ENCODE peak calls at places on chromosomes 5 and 9, in eight cellular contexts. D, W, G, K, R, Q, X and E are unnamed samples. For H3K4me1 and H3K9me3, the result is how much of the 10 kb centered on the place peaks cover.

GRCh38 chr5:32645246-32645645 is 59.9 kb downstream of the SUB1 start:
- DNase-seq in D (no peak), W (no peak), G (no peak), K (no peak), R (no peak), Q (no peak), X (no peak), E (no peak)

GRCh38 chr5:99156688-99157087 is 227.9 kb upstream of the CHD1 start:
- DNase-seq in D (no peak), W (no peak), G (no peak), K (no peak), R (no peak), Q (no peak), X (no peak), E (no peak)

GRCh38 chr5:165735388-165735787 is 2230.0 kb downstream of the MAT2B start:
- DNase-seq in D (no peak), W (no peak), G (no peak), K (no peak), R (no peak), Q (no peak), X (no peak), E (no peak)

GRCh38 chr5:5648694-5649093 is 226.2 kb downstream of the ICE1 start:
- DNase-seq in D (no peak), W (no peak), G (no peak), K (no peak), R (no peak), Q (no peak), X (no peak), E (no peak)

GRCh38 chr5:180396931-180397330 is 43.8 kb upstream of the GFPT2 start:
- DNase-seq in D (no peak), W (no peak), G (no peak), K (no peak), R (no peak), Q (no peak), X (no peak), E (no peak)

GRCh38 chr9:137085918-137086530 is 761 bp upstream of the MAN1B1 start:
- DNase-seq in D (peak), W (peak), G (no peak), K (peak), R (no peak), Q (peak), X (no peak), E (peak)

GRCh38 chr9:76181020-76181641 is 213.1 kb downstream of the RFK start:
- DNase-seq in D (no peak), W (no peak), G (peak), K (no peak), R (no peak), Q (no peak), X (no peak), E (no peak)

GRCh38 chr5:180769821-180770220 is 30.0 kb upstream of the OR2Y1 start:
- DNase-seq in D (no peak), W (no peak), G (no peak), K (no peak), R (no peak), Q (no peak), X (no peak), E (no peak)

GRCh38 chr5:157608972-157609565 is 33.5 kb upstream of the ADAM19 start:
- DNase-seq in D (no peak), W (no peak), G (no peak), K (no peak), R (no peak), Q (no peak), X (no peak), E (no peak)

GRCh38 chr9:126499911-126500599 is 113.7 kb upstream of the LMX1B start:
- DNase-seq in D (no peak), W (peak), G (no peak), K (no peak), R (no peak), Q (no peak), X (no peak), E (no peak)

GRCh38 chr5:176359658-176360057 is 1.9 kb downstream of the KIAA1191 start:
- DNase-seq in D (no peak), W (no peak), G (no peak), K (no peak), R (no peak), Q (no peak), X (no peak), E (no peak)

GRCh38 chr5:153753645-153754432 is 263.4 kb downstream of the GRIA1 start:
- DNase-seq in D (no peak), W (no peak), G (no peak), K (no peak), R (no peak), Q (no peak), X (no peak), E (no peak)

GRCh38 chr5:54894957-54895815 is 90.2 kb downstream of the ESM1 start:
- DNase-seq in D (no peak), W (no peak), G (no peak), K (no peak), R (no peak), Q (no peak), X (no peak), E (no peak)

GRCh38 chr5:176812269-176813259 is 2.2 kb downstream of the UNC5A start:
- DNase-seq in D (peak), W (no peak), G (no peak), K (peak), R (no peak), Q (no peak), X (no peak), E (peak)

GRCh38 chr9:89929315-89929714 is 324.5 kb downstream of the GADD45G start:
- DNase-seq in D (no peak), W (no peak), G (no peak), K (no peak), R (no peak), Q (no peak), X (no peak), E (no peak)

GRCh38 chr5:151657105-151657504 is 29.6 kb downstream of the SPARC start:
- DNase-seq in D (no peak), W (no peak), G (no peak), K (no peak), R (no peak), Q (no peak), X (no peak), E (no peak)

GRCh38 chr5:1723476-1723875 is 76.2 kb downstream of the MRPL36 start:
- DNase-seq in D (no peak), W (no peak), G (no peak), K (peak), R (no peak), Q (no peak), X (no peak), E (no peak)

GRCh38 chr5:16090270-16090669 is 89.3 kb downstream of the MARCHF11 start:
- DNase-seq in D (no peak), W (no peak), G (no peak), K (no peak), R (no peak), Q (no peak), X (no peak), E (no peak)

GRCh38 chr5:134979416-134979815 is 11.7 kb downstream of the CATSPER3 start:
- DNase-seq in D (no peak), W (no peak), G (no peak), K (no peak), R (no peak), Q (no peak), X (no peak), E (no peak)

GRCh38 chr9:75941577-75942311 is 51.3 kb downstream of the PCSK5 start:
- DNase-seq in D (no peak), W (no peak), G (no peak), K (no peak), R (no peak), Q (no peak), X (no peak), E (peak)

GRCh38 chr9:94156549-94157407 is 72.5 kb downstream of the PTPDC1 start:
- DNase-seq in D (no peak), W (peak), G (no peak), K (peak), R (no peak), Q (peak), X (no peak), E (peak)

GRCh38 chr5:159262472-159262858 is 625 bp upstream of the UBLCP1 start:
- DNase-seq in D (no peak), W (no peak), G (peak), K (no peak), R (no peak), Q (no peak), X (no peak), E (no peak)

GRCh38 chr5:40428129-40428528 is 251.6 kb upstream of the PTGER4 start:
- DNase-seq in D (no peak), W (no peak), G (no peak), K (no peak), R (no peak), Q (no peak), X (no peak), E (peak)

GRCh38 chr9:113562653-113563381 is 99.3 kb downstream of the RGS3 start:
- DNase-seq in D (no peak), W (peak), G (no peak), K (peak), R (no peak), Q (no peak), X (no peak), E (peak)

GRCh38 chr5:14665110-14665822 is 748 bp downstream of the OTULIN start:
- DNase-seq in D (peak), W (peak), G (no peak), K (peak), R (no peak), Q (peak), X (no peak), E (peak)

GRCh38 chr5:110441035-110441434 is 285.4 kb downstream of the TMEM232 start:
- DNase-seq in D (peak), W (no peak), G (peak), K (no peak), R (no peak), Q (no peak), X (no peak), E (no peak)

GRCh38 chr5:108726446-108727091 is 21.1 kb upstream of the FER start:
- DNase-seq in D (no peak), W (no peak), G (no peak), K (no peak), R (no peak), Q (no peak), X (no peak), E (no peak)

GRCh38 chr9:90175257-90175656 is 467.4 kb downstream of the DIRAS2 start:
- DNase-seq in D (no peak), W (no peak), G (no peak), K (no peak), R (no peak), Q (no peak), X (no peak), E (no peak)

GRCh38 chr5:120527251-120527650 is 63.2 kb downstream of the PRR16 start:
- DNase-seq in D (peak), W (no peak), G (no peak), K (no peak), R (no peak), Q (no peak), X (no peak), E (no peak)

GRCh38 chr5:132428811-132429440 is 59.4 kb downstream of the SLC22A5 start:
- DNase-seq in D (no peak), W (no peak), G (no peak), K (no peak), R (no peak), Q (no peak), X (no peak), E (no peak)

GRCh38 chr9:629136-629535 is 212.4 kb upstream of the DMRT1 start:
- DNase-seq in D (no peak), W (no peak), G (no peak), K (no peak), R (no peak), Q (no peak), X (no peak), E (no peak)

GRCh38 chr5:172731286-172732073 is 39.5 kb downstream of the DUSP1 start:
- DNase-seq in D (no peak), W (no peak), G (peak), K (peak), R (no peak), Q (peak), X (no peak), E (no peak)

GRCh38 chr5:140875085-140876065 is at the start of gene PCDHA12:
- DNase-seq in D (peak), W (no peak), G (no peak), K (no peak), R (no peak), Q (no peak), X (no peak), E (no peak)

GRCh38 chr5:142976861-142977260 is 206.7 kb downstream of the ARHGAP26 start:
- DNase-seq in D (no peak), W (no peak), G (no peak), K (no peak), R (no peak), Q (no peak), X (no peak), E (peak)

GRCh38 chr5:142977363-142978051 is 207.3 kb downstream of the ARHGAP26 start:
- DNase-seq in D (no peak), W (no peak), G (no peak), K (no peak), R (no peak), Q (no peak), X (peak), E (peak)

GRCh38 chr5:142979636-142980035 is 209.5 kb downstream of the ARHGAP26 start:
- DNase-seq in D (no peak), W (no peak), G (no peak), K (no peak), R (no peak), Q (no peak), X (no peak), E (no peak)

GRCh38 chr5:142978252-142978651 is 208.1 kb downstream of the ARHGAP26 start:
- DNase-seq in D (no peak), W (no peak), G (no peak), K (no peak), R (no peak), Q (no peak), X (no peak), E (no peak)

DNA sequence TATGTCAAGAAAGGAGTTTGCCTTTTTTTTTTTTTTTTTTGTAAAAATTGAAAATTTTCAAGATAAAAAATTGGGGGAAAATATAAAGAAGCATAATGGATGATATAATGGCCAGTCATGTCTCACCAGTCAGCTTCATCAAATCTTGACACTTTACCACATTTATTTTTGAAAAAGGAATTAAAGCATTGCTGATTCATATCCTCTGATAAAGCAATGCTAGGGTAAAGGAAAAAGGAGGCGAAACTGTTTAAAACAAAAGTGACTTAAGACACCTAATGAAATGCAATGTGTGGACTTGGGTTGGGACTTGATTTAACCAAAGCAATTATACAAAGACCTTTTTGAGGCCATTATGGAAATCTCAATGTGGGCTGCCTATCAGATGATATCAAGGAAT is 208.5 kb downstream of the ARHGAP26 start:
- DNase-seq in D (no peak), W (no peak), G (no peak), K (no peak), R (no peak), Q (no peak), X (no peak), E (no peak)
- H3K4me1 ChIP-seq in D (under half), W (under half), G (half or more), K (under half), R (under half), Q (under half), X (under half), E (under half)

DNA sequence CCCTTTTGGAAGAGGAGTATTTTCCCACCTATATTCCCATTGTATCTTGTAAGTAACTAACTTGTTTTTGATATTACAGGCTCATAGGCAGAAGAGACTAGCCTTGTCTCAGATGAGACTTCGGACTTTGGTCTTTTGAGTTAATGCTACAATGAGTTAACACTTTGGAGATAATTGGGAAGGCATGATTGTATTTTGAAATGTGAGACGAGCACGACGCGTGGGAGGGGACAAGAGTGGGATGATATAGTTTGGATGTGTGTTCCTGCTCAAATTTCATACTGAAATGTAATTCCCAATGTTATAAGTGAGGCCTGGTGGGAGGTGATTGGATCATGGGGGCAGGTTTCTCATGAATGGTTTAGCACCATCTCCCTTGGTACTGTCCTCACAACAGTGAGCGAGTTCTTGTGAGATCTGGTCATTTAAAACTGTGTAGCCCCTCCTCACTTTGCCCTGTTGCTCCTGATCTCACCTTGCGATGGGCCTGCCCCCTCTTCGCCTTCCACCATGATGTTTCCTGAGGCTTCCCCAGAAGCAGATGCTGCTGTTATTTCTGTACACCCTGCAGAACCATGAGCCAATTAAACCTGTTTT is 721.5 kb upstream of the CTNND2 start:
- DNase-seq in D (no peak), W (no peak), G (no peak), K (no peak), R (no peak), Q (no peak), X (no peak), E (no peak)
- H3K9me3 ChIP-seq in D (under half), W (under half), G (under half), K (under half), R (under half), Q (under half), X (under half), E (under half)

GRCh38 chr9:121924700-121925099 is 168.4 kb downstream of the TTLL11 start:
- DNase-seq in D (no peak), W (no peak), G (no peak), K (no peak), R (no peak), Q (no peak), X (no peak), E (no peak)

GRCh38 chr9:121917375-121918335 is 175.5 kb downstream of the TTLL11 start:
- DNase-seq in D (no peak), W (no peak), G (no peak), K (no peak), R (no peak), Q (no peak), X (no peak), E (no peak)

GRCh38 chr9:121916008-121916407 is 177.1 kb downstream of the TTLL11 start:
- DNase-seq in D (no peak), W (no peak), G (no peak), K (no peak), R (no peak), Q (no peak), X (no peak), E (no peak)

GRCh38 chr9:121926417-121926816 is 166.7 kb downstream of the TTLL11 start:
- DNase-seq in D (no peak), W (no peak), G (no peak), K (no peak), R (no peak), Q (no peak), X (no peak), E (no peak)

DNA sequence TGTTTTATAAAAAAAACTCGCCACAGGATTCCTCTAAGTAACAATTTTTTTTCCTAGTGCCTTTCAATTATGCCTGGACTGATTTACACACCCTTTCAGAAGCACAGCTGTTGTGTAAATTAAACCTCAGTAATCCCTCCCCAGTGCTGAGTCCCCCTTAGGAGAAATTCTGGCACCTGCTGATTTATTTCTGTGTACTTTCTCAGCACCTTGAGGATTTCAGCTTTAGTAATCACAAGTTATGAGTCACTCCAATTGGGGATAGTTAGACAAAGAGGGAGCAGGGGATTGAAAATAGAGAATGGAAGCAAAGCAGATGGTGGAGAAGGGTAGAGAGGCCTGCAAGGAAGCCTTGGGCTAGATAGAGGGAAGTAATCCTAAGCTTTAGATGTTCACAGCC is 171.7 kb downstream of the TTLL11 start:
- DNase-seq in D (no peak), W (no peak), G (no peak), K (no peak), R (no peak), Q (no peak), X (no peak), E (no peak)
- H3K4me3 ChIP-seq in D (no peak), W (no peak), G (no peak), K (no peak), R (no peak), Q (no peak), X (no peak), E (no peak)

GRCh38 chr9:125413579-125413978 is 152.0 kb downstream of the GAPVD1 start:
- DNase-seq in D (no peak), W (no peak), G (no peak), K (no peak), R (no peak), Q (no peak), X (no peak), E (no peak)

GRCh38 chr9:125418404-125418803 is 156.8 kb downstream of the GAPVD1 start:
- DNase-seq in D (no peak), W (no peak), G (no peak), K (no peak), R (no peak), Q (no peak), X (no peak), E (no peak)

GRCh38 chr9:125412166-125412565 is 150.5 kb downstream of the GAPVD1 start:
- DNase-seq in D (no peak), W (no peak), G (no peak), K (no peak), R (no peak), Q (no peak), X (no peak), E (no peak)

GRCh38 chr9:125415583-125416443 is 154.2 kb downstream of the GAPVD1 start:
- DNase-seq in D (no peak), W (peak), G (no peak), K (no peak), R (no peak), Q (no peak), X (no peak), E (no peak)

DNA sequence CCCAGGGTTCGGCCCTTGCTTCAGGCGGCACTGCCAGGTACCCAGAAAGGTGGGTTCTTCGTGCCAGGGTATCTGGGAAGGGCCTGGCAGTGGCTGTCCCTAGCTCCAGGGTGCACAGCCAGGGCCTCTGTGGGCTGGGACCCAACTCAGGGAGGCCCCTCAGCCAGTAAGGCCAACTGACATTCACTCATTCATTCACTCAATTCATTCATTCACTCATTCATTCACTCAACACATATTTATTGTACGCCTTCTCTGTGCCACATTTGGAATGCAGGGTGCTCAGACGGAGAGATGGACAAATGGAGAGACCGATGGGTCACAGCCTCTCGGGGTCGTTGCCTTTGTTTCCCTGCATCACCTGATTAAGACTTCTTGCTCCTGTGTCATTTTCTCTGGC is 154.9 kb downstream of the GAPVD1 start:
- DNase-seq in D (no peak), W (no peak), G (no peak), K (no peak), R (no peak), Q (no peak), X (no peak), E (no peak)
- H3K4me1 ChIP-seq in D (under half), W (under half), G (under half), K (under half), R (under half), Q (under half), X (under half), E (under half)

GRCh38 chr9:100033877-100034551 is 64.8 kb downstream of the ERP44 start:
- DNase-seq in D (no peak), W (no peak), G (no peak), K (no peak), R (no peak), Q (no peak), X (no peak), E (no peak)
- H3K9me3 ChIP-seq in D (under half), W (under half), G (under half), K (under half), R (under half), Q (under half), X (under half), E (under half)